ENCODE peak calls at places on chromosomes 13 and 19, in five cellular contexts. O is SHP77, Z is upper lobe of right lung, H is mammary epithelial cell, C is NCI-H1436. V is an unnamed sample.

GRCh38 chr19:24159707-24160106 is 72.7 kb downstream of the ZNF254 start:
- DNase-seq in O (peak), Z (no peak), H (peak), C (no peak), V (no peak)

GRCh38 chr13:33536639-33537425 is 251.3 kb upstream of the STARD13 start:
- DNase-seq in O (no peak), Z (no peak), H (peak), C (no peak), V (peak)

GRCh38 chr13:77868717-77869116 is 49.9 kb downstream of the EDNRB start:
- DNase-seq in O (no peak), Z (no peak), H (peak), C (no peak), V (peak)

GRCh38 chr13:46031581-46032263 is 20.8 kb downstream of the ZC3H13 start:
- DNase-seq in O (no peak), Z (no peak), H (no peak), C (no peak), V (peak)

GRCh38 chr19:17765069-17765618 is 13.9 kb downstream of the FCHO1 start:
- DNase-seq in O (no peak), Z (peak), H (no peak), C (no peak), V (no peak)

GRCh38 chr19:7830823-7831222 is 805 bp downstream of the EVI5L start:
- DNase-seq in O (no peak), Z (no peak), H (no peak), C (no peak), V (no peak)

GRCh38 chr19:56086671-56087430 is 34.2 kb downstream of the ZNF787 start:
- DNase-seq in O (no peak), Z (no peak), H (no peak), C (no peak), V (no peak)

GRCh38 chr19:45768644-45769053 is 403 bp downstream of the SIX5 start:
- DNase-seq in O (no peak), Z (no peak), H (peak), C (no peak), V (peak)

GRCh38 chr19:33678796-33679195 is 57.0 kb downstream of the CHST8 start:
- DNase-seq in O (peak), Z (peak), H (no peak), C (peak), V (no peak)

GRCh38 chr13:30766957-30767603 is 31.7 kb downstream of the ALOX5AP start:
- DNase-seq in O (no peak), Z (no peak), H (no peak), C (no peak), V (no peak)

V was measured in HCEC 1CT.